ENCODE peak calls at places on chromosome 17, in seven cellular contexts. T, U, P, F, Q, D and G are unnamed samples. For H3K27me3 and H3K36me3, the result is how much of the 10 kb centered on the place peaks cover.

GRCh38 chr17:7477392-7478275 is 1.8 kb downstream of the ZBTB4 start:
- DNase-seq in F (no peak), D (peak), P (peak), U (peak), Q (no peak), T (peak), G (peak)

GRCh38 chr17:34464812-34465211 is 101.8 kb upstream of the CCL1 start:
- DNase-seq in T (no peak), F (no peak), Q (no peak), U (no peak), D (no peak), P (no peak), G (no peak)

GRCh38 chr17:45429338-45430005 is 3.2 kb downstream of the ARHGAP27 start:
- DNase-seq in T (no peak), U (peak), Q (peak), D (no peak), P (no peak), F (no peak), G (peak)

GRCh38 chr17:27038676-27039075 is 255.2 kb upstream of the WSB1 start:
- DNase-seq in T (no peak), U (no peak), Q (no peak), D (no peak), F (no peak), P (no peak), G (peak)

GRCh38 chr17:50219939-50220465 is 18.6 kb upstream of the COL1A1 start:
- DNase-seq in P (no peak), F (no peak), Q (no peak), D (no peak), U (no peak), T (no peak), G (peak)

GRCh38 chr17:6914711-6915110 is 81.1 kb upstream of the ALOX12 start:
- DNase-seq in U (no peak), Q (no peak), F (no peak), P (no peak), D (no peak), T (no peak), G (no peak)

GRCh38 chr17:11757796-11758195 is 159.5 kb downstream of the DNAH9 start:
- DNase-seq in D (no peak), U (no peak), T (no peak), F (no peak), P (no peak), Q (no peak), G (no peak)

GRCh38 chr17:13874817-13875216 is 194.5 kb upstream of the COX10 start:
- DNase-seq in D (no peak), F (no peak), P (no peak), T (no peak), Q (no peak), U (no peak), G (no peak)

GRCh38 chr17:8577868-8578267 is 52.7 kb downstream of the MYH10 start:
- DNase-seq in D (no peak), T (no peak), U (no peak), P (no peak), F (no peak), Q (no peak), G (no peak)

GRCh38 chr17:68387485-68387884 is 69.8 kb downstream of the WIPI1 start:
- DNase-seq in Q (no peak), D (no peak), P (no peak), T (peak), F (no peak), U (no peak), G (no peak)

GRCh38 chr17:66963521-66964082 is 905 bp upstream of the CACNG4 start:
- DNase-seq in Q (no peak), P (no peak), D (no peak), T (no peak), F (no peak), U (no peak), G (peak)

GRCh38 chr17:7322520-7323194 is 6.5 kb downstream of the NEURL4 start:
- DNase-seq in U (no peak), Q (no peak), T (peak), P (no peak), F (no peak), D (no peak), G (peak)

GRCh38 chr17:21286771-21287702 is 2.5 kb downstream of the MAP2K3 start:
- DNase-seq in Q (no peak), T (no peak), P (peak), U (peak), D (peak), F (no peak), G (no peak)

GRCh38 chr17:65742433-65743312 is 181.2 kb upstream of the AXIN2 start:
- DNase-seq in U (no peak), Q (no peak), P (no peak), D (no peak), T (no peak), F (no peak), G (no peak)

GRCh38 chr17:79506150-79506870 is 104.5 kb downstream of the RBFOX3 start:
- DNase-seq in D (no peak), U (no peak), Q (no peak), P (no peak), F (no peak), T (no peak), G (no peak)

GRCh38 chr17:4557626-4558310 is 2.6 kb upstream of the MYBBP1A start:
- DNase-seq in P (no peak), T (peak), F (no peak), D (no peak), Q (no peak), U (peak), G (peak)

GRCh38 chr17:7841309-7841621 is 7.2 kb downstream of the KDM6B start:
- DNase-seq in T (no peak), Q (no peak), U (no peak), P (no peak), F (no peak), D (no peak), G (peak)

GRCh38 chr17:68089881-68090280 is 54.3 kb downstream of the KPNA2 start:
- DNase-seq in U (no peak), F (no peak), P (peak), Q (no peak), D (peak), T (no peak), G (no peak)

GRCh38 chr17:18186271-18186982 is 2.8 kb downstream of the ALKBH5 start:
- DNase-seq in U (no peak), F (peak), P (no peak), D (no peak), Q (no peak), T (no peak), G (no peak)

GRCh38 chr17:6457688-6458190 is 13.5 kb downstream of the PIMREG start:
- DNase-seq in T (no peak), U (peak), P (peak), D (peak), F (no peak), Q (peak), G (no peak)

GRCh38 chr17:80026359-80027042 is 9.2 kb downstream of the TBC1D16 start:
- DNase-seq in F (no peak), P (peak), D (peak), T (no peak), Q (peak), U (no peak), G (no peak)

GRCh38 chr17:50358177-50358576 is 12.3 kb downstream of the XYLT2 start:
- DNase-seq in F (no peak), Q (no peak), P (no peak), U (no peak), D (no peak), T (peak), G (no peak)

GRCh38 chr17:27793906-27794380 is 6.4 kb downstream of the NOS2 start:
- DNase-seq in P (no peak), T (no peak), U (no peak), D (no peak), F (no peak), Q (no peak), G (no peak)

GRCh38 chr17:64269687-64270649 is 6.9 kb upstream of the TEX2 start:
- DNase-seq in T (no peak), P (no peak), F (no peak), Q (no peak), D (no peak), U (no peak), G (no peak)

GRCh38 chr17:50114849-50115357 is 15.1 kb downstream of the SAMD14 start:
- DNase-seq in D (peak), P (peak), U (no peak), F (no peak), T (no peak), Q (no peak), G (peak)

GRCh38 chr17:49815761-49816281 is 27.3 kb downstream of the KAT7 start:
- DNase-seq in F (no peak), Q (no peak), U (no peak), T (no peak), P (no peak), D (no peak), G (peak)

GRCh38 chr17:49483588-49484509 is 11.2 kb upstream of the NGFR start:
- DNase-seq in F (no peak), P (no peak), T (no peak), U (no peak), D (no peak), Q (no peak), G (no peak)

GRCh38 chr17:51298508-51299371 is 38.4 kb downstream of the UTP18 start:
- DNase-seq in F (no peak), P (no peak), T (no peak), D (no peak), Q (no peak), U (no peak), G (peak)

GRCh38 chr17:43871947-43872690 is 25.1 kb downstream of the CD300LG start:
- DNase-seq in P (peak), Q (no peak), F (no peak), U (no peak), T (no peak), D (peak), G (peak)

GRCh38 chr17:68155692-68156091 is 92.2 kb upstream of the AMZ2 start:
- DNase-seq in D (no peak), P (no peak), F (no peak), T (no peak), U (no peak), Q (no peak), G (no peak)

GRCh38 chr17:74779948-74780400 is 3.8 kb upstream of the NAT9 start:
- DNase-seq in F (no peak), Q (no peak), P (no peak), U (peak), T (peak), D (peak), G (no peak)

GRCh38 chr17:35046740-35047283 is 16.7 kb downstream of the RFFL start:
- DNase-seq in P (no peak), U (no peak), T (no peak), Q (no peak), D (no peak), F (no peak), G (no peak)

GRCh38 chr17:42251115-42251514 is 25.1 kb downstream of the STAT5B start:
- DNase-seq in T (no peak), F (no peak), Q (no peak), P (no peak), D (no peak), U (no peak), G (no peak)

GRCh38 chr17:42672038-42672437 is 4.8 kb downstream of the PLEKHH3 start:
- DNase-seq in U (no peak), F (peak), D (no peak), T (no peak), P (no peak), Q (no peak), G (peak)

GRCh38 chr17:1197781-1198490 is 18.2 kb upstream of the ABR start:
- DNase-seq in U (peak), Q (peak), D (peak), F (peak), T (peak), P (peak), G (peak)
- H3K4me3 ChIP-seq in U (no peak), Q (no peak), D (no peak), F (no peak), T (no peak), P (no peak), G (no peak)

DNA sequence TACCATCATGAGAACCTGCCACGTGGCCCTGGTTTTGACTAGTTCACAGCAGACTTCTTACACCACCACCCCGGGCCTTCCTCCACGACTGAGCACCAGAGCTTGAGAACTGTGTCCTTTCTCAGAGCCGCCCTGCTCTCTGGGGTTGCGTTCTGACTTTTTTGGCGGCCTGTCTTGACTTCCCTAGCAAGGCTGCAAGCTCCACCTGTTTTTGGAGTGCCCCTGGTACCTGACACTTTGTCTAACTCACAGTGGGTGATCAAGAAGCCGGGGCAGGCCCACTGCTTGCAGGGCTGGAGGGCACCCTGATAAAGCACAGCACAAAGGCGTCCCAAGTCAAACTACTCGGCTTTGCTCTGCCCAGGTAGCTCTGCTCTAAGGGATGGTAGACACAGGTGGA is 154.3 kb downstream of the SDK2 start:
- DNase-seq in Q (no peak), D (no peak), U (peak), P (no peak), F (no peak), T (no peak), G (no peak)
- H3K27me3 ChIP-seq in Q (under half), D (under half), U (under half), P (under half), F (under half), T (under half), G (under half)

GRCh38 chr17:78425429-78425828 is 47.0 kb downstream of the PGS1 start:
- DNase-seq in Q (no peak), P (no peak), U (no peak), T (no peak), D (no peak), F (no peak), G (no peak)
- H3K36me3 ChIP-seq in Q (under half), P (under half), U (half or more), T (under half), D (under half), F (under half), G (under half)

GRCh38 chr17:29807520-29808361 is 122.3 kb downstream of the SSH2 start:
- DNase-seq in D (peak), P (peak), F (peak), U (peak), Q (no peak), T (no peak), G (peak)
- H3K4me3 ChIP-seq in D (no peak), P (no peak), F (no peak), U (no peak), Q (peak), T (no peak), G (no peak)

DNA sequence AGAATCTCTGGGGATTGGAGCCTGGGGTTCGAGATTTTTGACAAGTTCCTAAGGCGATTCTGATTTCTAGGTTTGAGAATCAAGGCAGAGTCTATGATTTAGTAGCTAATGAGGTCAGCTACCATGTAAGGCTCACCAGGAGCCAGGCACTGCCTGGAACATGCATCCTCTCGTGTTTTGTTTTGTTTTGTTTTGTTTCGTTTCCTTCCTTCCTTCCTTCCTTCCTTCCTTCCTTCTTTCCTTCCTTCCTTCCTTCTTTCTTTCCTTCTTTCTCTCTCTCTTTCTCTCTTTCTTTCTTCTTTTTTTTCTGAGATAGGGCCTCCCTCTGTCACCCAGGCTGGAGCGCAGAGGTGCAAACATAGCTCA is 39.1 kb downstream of the SRCIN1 start:
- DNase-seq in U (no peak), Q (no peak), T (no peak), F (no peak), D (no peak), P (no peak), G (no peak)
- H3K27me3 ChIP-seq in U (half or more), Q (under half), T (under half), F (under half), D (half or more), P (under half), G (half or more)

DNA sequence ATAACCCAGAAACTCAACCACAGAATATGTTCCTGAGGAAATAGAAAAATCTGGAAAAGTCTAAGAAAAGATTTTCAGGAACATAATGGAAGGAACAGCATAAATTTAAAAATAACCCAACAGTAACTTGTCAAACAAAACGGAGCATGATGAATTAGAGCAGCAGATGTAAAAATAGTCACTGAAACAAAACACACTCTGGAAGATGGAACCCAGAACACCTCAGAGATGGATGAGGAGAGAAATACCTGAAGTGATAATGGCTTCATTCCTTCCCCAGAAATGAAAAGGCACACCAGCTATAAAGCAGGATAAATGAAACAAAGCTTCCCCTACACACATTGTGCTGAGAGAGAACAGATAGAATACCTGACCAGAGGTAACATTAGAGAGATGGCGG is 6.3 kb downstream of the TK1 start:
- DNase-seq in U (no peak), F (no peak), T (no peak), Q (no peak), D (no peak), P (no peak), G (no peak)
- H3K36me3 ChIP-seq in U (under half), F (under half), T (under half), Q (under half), D (under half), P (under half), G (under half)

GRCh38 chr17:76560877-76561221 is 21.0 kb downstream of the PRCD start:
- DNase-seq in U (no peak), F (no peak), P (no peak), D (no peak), T (no peak), Q (no peak), G (no peak)
- H3K4me3 ChIP-seq in U (peak), F (no peak), P (no peak), D (no peak), T (no peak), Q (no peak), G (no peak)

GRCh38 chr17:82333279-82334171 is at the start of gene SECTM1:
- DNase-seq in T (peak), U (peak), Q (peak), F (peak), D (peak), P (peak), G (peak)
- H3K27me3 ChIP-seq in T (under half), U (under half), Q (under half), F (under half), D (under half), P (under half), G (under half)